ENCODE peak calls at places on chromosome 1, in four cellular contexts. F, J, Z and C are unnamed samples.

GRCh38 chr1:100896481-100896982 is 642 bp downstream of the SLC30A7 start:
- DNase-seq in J (peak), F (peak), Z (peak), C (no peak)

GRCh38 chr1:40634901-40635655 is 30.4 kb downstream of the RIMS3 start:
- DNase-seq in J (no peak), F (no peak), Z (no peak), C (no peak)

GRCh38 chr1:162878000-162878596 is 17.1 kb upstream of the CCDC190 start:
- DNase-seq in F (peak), Z (no peak), J (peak), C (peak)

GRCh38 chr1:198352975-198353695 is 187.3 kb downstream of the ATP6V1G3 start:
- DNase-seq in Z (no peak), F (no peak), J (peak), C (no peak)

GRCh38 chr1:246728311-246728710 is 4.1 kb downstream of the SCCPDH start:
- DNase-seq in J (no peak), F (no peak), Z (no peak), C (no peak)

GRCh38 chr1:199855580-199855979 is 171.9 kb upstream of the NR5A2 start:
- DNase-seq in Z (no peak), J (no peak), F (peak), C (no peak)

GRCh38 chr1:154784924-154785531 is 85.1 kb downstream of the KCNN3 start:
- DNase-seq in Z (peak), F (no peak), J (peak), C (no peak)

GRCh38 chr1:196723325-196724185 is 51.1 kb upstream of the CFHR3 start:
- DNase-seq in J (peak), F (peak), Z (no peak), C (peak)

GRCh38 chr1:232127190-232127589 is 500.6 kb downstream of the DISC1 start:
- DNase-seq in Z (no peak), J (no peak), F (peak), C (no peak)

GRCh38 chr1:203996126-203996525 is 76.8 kb upstream of the SOX13 start:
- DNase-seq in F (peak), J (no peak), Z (no peak), C (peak)

GRCh38 chr1:33122483-33123170 is 41.7 kb downstream of the AZIN2 start:
- DNase-seq in Z (no peak), J (no peak), F (no peak), C (no peak)